ENCODE peak calls at places on chromosomes 2 and 18, in five cellular contexts. N is A549; Z is stimulated activated CD8-positive, alpha-beta memory T cell treated with anti-CD3 and anti-CD28 coated beads, Interleukin-15, amount 100 ng/mL, for 24 hours; G is activated CD4-positive, alpha-beta T cell treated with anti-CD3 and anti-CD28 coated beads, Interleukin-2, amount 50 U/mL, for 24 hours; L is mammary epithelial cell. R is an unnamed sample.

GRCh38 chr2:235638541-235639192 is 144.8 kb downstream of the AGAP1 start:
- DNase-seq in N (no peak), Z (no peak), G (no peak), L (no peak), R (no peak)

GRCh38 chr18:2510416-2510815 is 60.9 kb downstream of the METTL4 start:
- DNase-seq in N (no peak), Z (no peak), G (no peak), L (no peak), R (no peak)

GRCh38 chr18:582465-582864 is 2.3 kb downstream of the CETN1 start:
- DNase-seq in N (no peak), Z (no peak), G (no peak), L (no peak), R (no peak)

GRCh38 chr18:22167471-22168151 is 1.8 kb upstream of the GATA6 start:
- DNase-seq in N (peak; percentile 41), Z (no peak), G (no peak), L (no peak), R (no peak)

GRCh38 chr18:7174359-7175107 is 56.4 kb upstream of the LRRC30 start:
- DNase-seq in N (no peak), Z (no peak), G (no peak), L (peak; percentile 16), R (no peak)

GRCh38 chr2:241188386-241189092 is at the start of gene ANO7:
- DNase-seq in N (no peak), Z (no peak), G (no peak), L (no peak), R (no peak)

GRCh38 chr2:19614066-19614465 is 255.6 kb upstream of the OSR1 start:
- DNase-seq in N (no peak), Z (no peak), G (no peak), L (peak; percentile 77), R (no peak)

GRCh38 chr2:21890041-21890440 is 766.3 kb downstream of the TDRD15 start:
- DNase-seq in N (no peak), Z (no peak), G (no peak), L (no peak), R (no peak)

GRCh38 chr2:239093956-239094355 is 246.1 kb downstream of the TWIST2 start:
- DNase-seq in N (no peak), Z (no peak), G (no peak), L (no peak), R (no peak)

GRCh38 chr2:1808921-1809551 is 64.7 kb upstream of the PXDN start:
- DNase-seq in N (no peak), Z (no peak), G (no peak), L (no peak), R (no peak)

GRCh38 chr18:79507076-79507545 is 111.4 kb downstream of the NFATC1 start:
- DNase-seq in N (no peak), Z (no peak), G (no peak), L (no peak), R (no peak)